ENCODE peak calls at places on chromosome 14, in four cellular contexts. Y is GM12878, G is K562, U is H1. J is an unnamed sample. For H4K20me1, the result is how much of the 10 kb centered on the place peaks cover.

GRCh38 chr14:58638231-58639205 is 756 bp downstream of the DACT1 start:
- DNase-seq in Y (no peak), G (no peak), U (no peak), J (no peak)

GRCh38 chr14:57982161-57982560 is 116.3 kb upstream of the SLC35F4 start:
- DNase-seq in Y (no peak), G (no peak), U (no peak), J (no peak)

GRCh38 chr14:70919774-70920173 is 12.5 kb downstream of the PCNX1 start:
- DNase-seq in Y (no peak), G (no peak), U (no peak), J (no peak)

GRCh38 chr14:60561845-60562746 is 53.1 kb downstream of the SIX6 start:
- DNase-seq in Y (peak), G (peak), U (peak), J (peak)

GRCh38 chr14:26276757-26277156 is 321.1 kb downstream of the NOVA1 start:
- DNase-seq in Y (no peak), G (no peak), U (no peak), J (no peak)

GRCh38 chr14:98725676-98726075 is 546.3 kb downstream of the BCL11B start:
- DNase-seq in Y (no peak), G (no peak), U (no peak), J (no peak)

GRCh38 chr14:100815478-100816285 is 10.2 kb upstream of the MEG3 start:
- DNase-seq in Y (no peak), G (no peak), U (no peak), J (peak)

GRCh38 chr14:55245657-55246268 is 25.5 kb upstream of the FBXO34 start:
- DNase-seq in Y (no peak), G (no peak), U (no peak), J (peak)

GRCh38 chr14:83607682-83608081 is 1922.3 kb upstream of the FLRT2 start:
- DNase-seq in Y (no peak), G (no peak), U (no peak), J (no peak)

GRCh38 chr14:73833530-73834257 is 17.9 kb upstream of the PTGR2 start:
- DNase-seq in Y (no peak), G (no peak), U (no peak), J (peak)

GRCh38 chr14:93316716-93317115 is 16.1 kb downstream of the BTBD7 start:
- DNase-seq in Y (no peak), G (no peak), U (no peak), J (no peak)

GRCh38 chr14:76984297-76984696 is 44.2 kb downstream of the IRF2BPL start:
- DNase-seq in Y (no peak), G (no peak), U (no peak), J (no peak)

GRCh38 chr14:58918066-58918465 is 270.4 kb upstream of the DAAM1 start:
- DNase-seq in Y (no peak), G (no peak), U (no peak), J (no peak)

GRCh38 chr14:94307410-94307992 is 14.4 kb upstream of the SERPINA10 start:
- DNase-seq in Y (no peak), G (peak), U (no peak), J (peak)

GRCh38 chr14:54796961-54797360 is 105.7 kb downstream of the GCH1 start:
- DNase-seq in Y (no peak), G (no peak), U (no peak), J (no peak)

GRCh38 chr14:39025810-39026627 is 77.0 kb downstream of the SEC23A start:
- DNase-seq in Y (no peak), G (no peak), U (no peak), J (peak)

GRCh38 chr14:61766136-61766535 is 3.9 kb downstream of the SNAPC1 start:
- DNase-seq in Y (no peak), G (no peak), U (no peak), J (no peak)

GRCh38 chr14:74816124-74816523 is 53.0 kb downstream of the YLPM1 start:
- DNase-seq in Y (no peak), G (no peak), U (no peak), J (no peak)

GRCh38 chr14:63717704-63718103 is 10.2 kb downstream of the SGPP1 start:
- DNase-seq in Y (no peak), G (no peak), U (no peak), J (no peak)

GRCh38 chr14:22220427-22220826 is 368.6 kb downstream of the DAD1 start:
- DNase-seq in Y (no peak), G (no peak), U (no peak), J (no peak)

GRCh38 chr14:51203881-51204280 is 36.2 kb upstream of the TMX1 start:
- DNase-seq in Y (no peak), G (no peak), U (no peak), J (no peak)

GRCh38 chr14:56118611-56119181 is 485 bp downstream of the PELI2 start:
- DNase-seq in Y (no peak), G (no peak), U (no peak), J (no peak)

GRCh38 chr14:93906341-93907329 is 20.5 kb upstream of the FAM181A start:
- DNase-seq in Y (no peak), G (peak), U (peak), J (peak)

GRCh38 chr14:63986789-63987533 is 134.2 kb downstream of the SYNE2 start:
- DNase-seq in Y (no peak), G (no peak), U (no peak), J (no peak)

GRCh38 chr14:94897092-94897491 is 127.2 kb upstream of the GSC start:
- DNase-seq in Y (no peak), G (no peak), U (no peak), J (no peak)

GRCh38 chr14:105439710-105440553 is 20.3 kb downstream of the MTA1 start:
- DNase-seq in Y (no peak), G (no peak), U (no peak), J (no peak)

GRCh38 chr14:94989946-94990345 is 167.4 kb downstream of the DICER1 start:
- DNase-seq in Y (no peak), G (no peak), U (no peak), J (no peak)

GRCh38 chr14:72519543-72519942 is 374.4 kb downstream of the DPF3 start:
- DNase-seq in Y (no peak), G (no peak), U (no peak), J (no peak)

GRCh38 chr14:45757655-45758054 is 504.7 kb upstream of the MIS18BP1 start:
- DNase-seq in Y (no peak), G (no peak), U (no peak), J (no peak)

GRCh38 chr14:20698934-20699333 is 10.4 kb downstream of the ANG start:
- DNase-seq in Y (no peak), G (no peak), U (no peak), J (no peak)

GRCh38 chr14:24378981-24379906 is 11.3 kb downstream of the NFATC4 start:
- DNase-seq in Y (no peak), G (no peak), U (no peak), J (no peak)
- TF ChIP-seq YY1 in Y (no peak), G (no peak), U (no peak), J (no peak)

GRCh38 chr14:32087173-32087861 is 10.2 kb downstream of the ARHGAP5 start:
- DNase-seq in Y (no peak), G (peak), U (no peak), J (peak)
- TF ChIP-seq HDAC2 in Y (no peak), G (no peak), U (no peak), J (no peak)

DNA sequence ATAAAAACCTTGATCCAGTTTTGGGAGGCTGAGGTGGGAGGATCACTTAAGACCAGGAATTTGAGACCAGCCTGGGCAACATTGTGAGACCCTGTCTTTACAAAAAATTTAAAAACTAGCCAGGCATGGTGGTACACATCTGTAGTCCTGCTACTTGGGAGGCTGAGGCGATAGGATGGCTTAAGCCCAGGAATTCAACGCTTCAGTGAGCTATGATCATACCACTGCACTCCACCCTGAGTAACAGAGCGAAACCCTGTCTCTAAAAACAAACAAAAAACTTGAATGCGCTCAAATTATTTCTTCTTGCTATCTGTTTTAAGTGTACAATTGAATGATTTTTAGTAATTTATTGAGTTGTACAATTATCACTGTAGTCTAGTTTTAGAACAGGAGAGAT is 20.1 kb downstream of the WDR20 start:
- DNase-seq in Y (no peak), G (no peak), U (no peak), J (no peak)
- H4K20me1 ChIP-seq in Y (under half), G (under half), U (under half), J (under half)

GRCh38 chr14:104390941-104391901 is 188.3 kb upstream of the C14orf180 start:
- DNase-seq in Y (no peak), G (no peak), U (no peak), J (no peak)
- TF ChIP-seq YY1 in Y (no peak), G (no peak), U (no peak), J (no peak)

GRCh38 chr14:34297786-34298520 is 164.1 kb downstream of the SPTSSA start:
- DNase-seq in Y (no peak), G (no peak), U (no peak), J (peak)
- TF ChIP-seq HDAC2 in Y (no peak), G (no peak), U (no peak), J (no peak)